ENCODE peak calls at places on chromosomes 12 and 14, in six cellular contexts. M is IMR-90, T is A549, D is SK-N-SH, I is K562, A is GM12878. L is an unnamed sample.

GRCh38 chr14:84273181-84273580 is 1256.8 kb upstream of the FLRT2 start:
- DNase-seq in M (no peak), T (no peak), D (no peak), I (no peak), A (no peak), L (no peak)

GRCh38 chr12:129819391-129819790 is 84.4 kb downstream of the TMEM132D start:
- DNase-seq in M (no peak), T (no peak), D (no peak), I (no peak), A (no peak), L (no peak)

GRCh38 chr12:49873361-49873934 is 30.3 kb downstream of the FAIM2 start:
- DNase-seq in M (peak; percentile 42), T (no peak), D (no peak), I (no peak), A (no peak), L (no peak)

GRCh38 chr14:80679273-80679672 is 262.3 kb downstream of the CEP128 start:
- DNase-seq in M (no peak), T (no peak), D (no peak), I (no peak), A (no peak), L (no peak)

GRCh38 chr12:119808441-119808840 is 68.7 kb downstream of the CIT start:
- DNase-seq in M (peak; percentile 32), T (no peak), D (no peak), I (no peak), A (no peak), L (no peak)

GRCh38 chr12:131896811-131897270 is 2.4 kb downstream of the ULK1 start:
- DNase-seq in M (no peak), T (no peak), D (peak; percentile 25), I (no peak), A (no peak), L (no peak)

GRCh38 chr14:100761481-100761880 is 34.8 kb downstream of the DLK1 start:
- DNase-seq in M (peak; percentile 91), T (no peak), D (no peak), I (no peak), A (no peak), L (no peak)

GRCh38 chr12:71685961-71686657 is at the start of gene TMEM19:
- DNase-seq in M (peak; percentile 86), T (peak; percentile 85), D (peak; percentile 91), I (peak; percentile 95), A (peak; percentile 65), L (peak; percentile 79)

GRCh38 chr12:128531153-128531552 is 264.2 kb downstream of the TMEM132C start:
- DNase-seq in M (no peak), T (no peak), D (no peak), I (peak; percentile 5), A (peak; percentile 3), L (no peak)

GRCh38 chr12:131755305-131756113 is 44.6 kb downstream of the SFSWAP start:
- DNase-seq in M (peak; percentile 10), T (peak; percentile 42), D (peak; percentile 54), I (peak; percentile 50), A (no peak), L (peak; percentile 61)

GRCh38 chr12:66288121-66288520 is 14.2 kb upstream of the HELB start:
- DNase-seq in M (no peak), T (no peak), D (no peak), I (peak; percentile 36), A (no peak), L (no peak)

GRCh38 chr14:36973806-36974442 is 198.5 kb downstream of the SLC25A21 start:
- DNase-seq in M (peak; percentile 83), T (no peak), D (no peak), I (peak; percentile 25), A (no peak), L (no peak)

GRCh38 chr12:98741229-98741614 is 96.1 kb downstream of the APAF1 start:
- DNase-seq in M (peak; percentile 44), T (no peak), D (no peak), I (no peak), A (no peak), L (no peak)

GRCh38 chr14:99792551-99793212 is 531 bp upstream of the EML1 start:
- DNase-seq in M (peak; percentile 20), T (no peak), D (no peak), I (no peak), A (no peak), L (no peak)

GRCh38 chr12:11836282-11836963 is 186.9 kb downstream of the ETV6 start:
- DNase-seq in M (no peak), T (no peak), D (no peak), I (no peak), A (peak; percentile 99), L (no peak)

GRCh38 chr14:70905316-70905715 is 1.9 kb upstream of the PCNX1 start:
- DNase-seq in M (peak; percentile 90), T (no peak), D (no peak), I (no peak), A (no peak), L (no peak)

GRCh38 chr14:93281937-93282336 is 50.9 kb downstream of the BTBD7 start:
- DNase-seq in M (peak; percentile 54), T (no peak), D (no peak), I (no peak), A (no peak), L (no peak)

GRCh38 chr12:10771132-10771733 is 31.2 kb downstream of the TAS2R7 start:
- DNase-seq in M (peak; percentile 51), T (peak; percentile 15), D (peak; percentile 22), I (peak; percentile 17), A (no peak), L (peak; percentile 24)

GRCh38 chr14:73630009-73630780 is 14.6 kb upstream of the DNAL1 start:
- DNase-seq in M (no peak), T (no peak), D (no peak), I (peak; percentile 77), A (no peak), L (no peak)

GRCh38 chr14:71582705-71583104 is 349.5 kb upstream of the RGS6 start:
- DNase-seq in M (peak; percentile 86), T (no peak), D (no peak), I (no peak), A (no peak), L (no peak)

GRCh38 chr14:34203271-34203722 is 252.4 kb upstream of the EGLN3 start:
- DNase-seq in M (no peak), T (no peak), D (no peak), I (no peak), A (no peak), L (no peak)

GRCh38 chr14:30657050-30657449 is 34.9 kb downstream of the SCFD1 start:
- DNase-seq in M (no peak), T (no peak), D (no peak), I (no peak), A (no peak), L (no peak)

GRCh38 chr14:30655658-30656057 is 33.5 kb downstream of the SCFD1 start:
- DNase-seq in M (no peak), T (no peak), D (no peak), I (no peak), A (no peak), L (no peak)

GRCh38 chr14:30658645-30659044 is 36.5 kb downstream of the SCFD1 start:
- DNase-seq in M (no peak), T (no peak), D (no peak), I (no peak), A (no peak), L (no peak)

GRCh38 chr14:30656190-30656632 is 34.1 kb downstream of the SCFD1 start:
- DNase-seq in M (peak; percentile 26), T (peak; percentile 21), D (peak; percentile 18), I (peak; percentile 37), A (peak; percentile 4), L (peak; percentile 68)

GRCh38 chr14:30657606-30658163 is 35.6 kb downstream of the SCFD1 start:
- DNase-seq in M (peak; percentile 7), T (peak; percentile 3), D (no peak), I (no peak), A (no peak), L (peak; percentile 39)
- TF ChIP-seq SMC3 in M (no peak), T (peak; percentile 55), D (no peak), I (no peak), A (peak; percentile 13), L (no peak)

GRCh38 chr14:46646796-46647195 is 4.8 kb downstream of the RPL10L start:
- DNase-seq in M (no peak), T (no peak), D (no peak), I (no peak), A (no peak), L (no peak)
- TF ChIP-seq RAD21 in M (no peak), T (no peak), D (no peak), I (no peak), A (no peak), L (no peak)

DNA sequence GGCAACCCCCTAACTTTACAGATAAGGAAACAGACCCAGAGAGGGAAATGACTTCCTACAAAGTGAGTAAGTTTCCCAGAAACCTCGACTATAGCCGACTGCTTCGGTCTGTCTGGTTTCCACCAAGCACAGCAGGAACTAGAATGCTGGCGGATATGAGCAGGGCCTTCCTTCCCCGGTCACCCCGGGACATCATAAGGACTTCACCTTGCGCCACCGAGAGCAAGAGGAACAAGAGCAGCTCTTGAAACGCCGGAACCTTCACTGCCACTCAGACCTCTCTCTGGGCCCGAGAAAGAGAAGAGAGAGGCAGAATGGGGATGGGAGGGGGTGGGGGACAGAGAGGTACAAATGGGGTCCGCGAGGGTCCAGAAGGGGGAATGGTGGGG is 29.4 kb upstream of the GPR68 start:
- DNase-seq in M (no peak), T (no peak), D (no peak), I (no peak), A (no peak), L (no peak)
- TF ChIP-seq SMC3 in M (no peak), T (no peak), D (no peak), I (no peak), A (no peak), L (no peak)

GRCh38 chr12:109580272-109580671 is 6.7 kb downstream of the MVK start:
- DNase-seq in M (no peak), T (no peak), D (no peak), I (no peak), A (no peak), L (no peak)

GRCh38 chr12:109581856-109582255 is 8.3 kb downstream of the MVK start:
- DNase-seq in M (peak; percentile 45), T (no peak), D (no peak), I (peak; percentile 13), A (no peak), L (no peak)

GRCh38 chr12:109582636-109583035 is 9.0 kb downstream of the MVK start:
- DNase-seq in M (no peak), T (no peak), D (peak; percentile 46), I (peak; percentile 13), A (no peak), L (peak; percentile 39)

GRCh38 chr12:109580684-109581333 is 7.2 kb downstream of the MVK start:
- DNase-seq in M (no peak), T (no peak), D (no peak), I (no peak), A (no peak), L (no peak)

DNA sequence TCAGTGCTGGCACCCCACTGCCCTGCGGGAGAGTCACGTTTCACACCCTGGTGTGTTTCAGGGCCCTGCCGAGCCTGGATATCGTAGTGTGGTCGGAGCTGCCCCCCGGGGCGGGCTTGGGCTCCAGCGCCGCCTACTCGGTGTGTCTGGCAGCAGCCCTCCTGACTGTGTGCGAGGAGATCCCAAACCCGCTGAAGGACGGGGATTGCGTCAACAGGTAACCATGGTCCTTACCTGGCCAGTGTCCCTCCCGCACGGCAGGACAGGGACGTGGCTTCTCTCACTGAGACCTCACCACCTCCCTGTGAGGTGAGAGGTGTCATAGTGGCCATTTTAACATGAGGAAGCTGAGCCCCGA is 7.7 kb downstream of the MVK start:
- DNase-seq in M (no peak), T (no peak), D (no peak), I (no peak), A (no peak), L (no peak)
- TF ChIP-seq RAD21 in M (no peak), T (no peak), D (no peak), I (no peak), A (no peak), L (no peak)